ENCODE peak calls at places on chromosomes 1 and 21, in six cellular contexts. C is ovary, K is A549, I is suprapubic skin, G is HepG2, J is IMR-90. Q is an unnamed sample. For H3K4me1, the result is how much of the 10 kb centered on the place peaks cover.

GRCh38 chr1:43482240-43482639 is 28.5 kb upstream of the HYI start:
- DNase-seq in C (no peak), K (no peak), I (no peak), G (no peak), J (no peak), Q (no peak)

GRCh38 chr1:200558866-200559459 is 61.6 kb downstream of the KIF14 start:
- DNase-seq in C (no peak), K (peak), I (no peak), G (peak), J (peak), Q (no peak)

GRCh38 chr1:162193815-162194214 is 124.3 kb downstream of the NOS1AP start:
- DNase-seq in C (no peak), K (no peak), I (no peak), G (no peak), J (no peak), Q (no peak)

GRCh38 chr1:45954401-45954847 is 151.0 kb downstream of the MAST2 start:
- DNase-seq in C (no peak), K (peak), I (no peak), G (peak), J (peak), Q (no peak)

GRCh38 chr1:1020415-1021009 is 592 bp downstream of the AGRN start:
- DNase-seq in C (peak), K (no peak), I (no peak), G (no peak), J (no peak), Q (no peak)

GRCh38 chr1:117562581-117563491 is 43.0 kb upstream of the TENT5C start:
- DNase-seq in C (no peak), K (no peak), I (peak), G (no peak), J (no peak), Q (no peak)

GRCh38 chr1:150970818-150971582 is 3.6 kb downstream of the CERS2 start:
- DNase-seq in C (peak), K (no peak), I (peak), G (peak), J (peak), Q (peak)

GRCh38 chr1:151638074-151638775 is 26.4 kb downstream of the SNX27 start:
- DNase-seq in C (no peak), K (no peak), I (no peak), G (peak), J (no peak), Q (no peak)

GRCh38 chr21:41603476-41603875 is 95.5 kb upstream of the TMPRSS2 start:
- DNase-seq in C (no peak), K (no peak), I (no peak), G (no peak), J (no peak), Q (peak)

GRCh38 chr1:41387667-41388091 is 26.4 kb downstream of the FOXO6 start:
- DNase-seq in C (peak), K (no peak), I (peak), G (no peak), J (peak), Q (peak)

GRCh38 chr1:169882039-169882511 is 11.6 kb downstream of the SCYL3 start:
- DNase-seq in C (no peak), K (no peak), I (no peak), G (no peak), J (no peak), Q (no peak)

GRCh38 chr21:43597052-43597451 is 62.2 kb downstream of the HSF2BP start:
- DNase-seq in C (no peak), K (peak), I (no peak), G (peak), J (peak), Q (no peak)

GRCh38 chr1:2209400-2210083 is 15.0 kb upstream of the FAAP20 start:
- DNase-seq in C (peak), K (no peak), I (no peak), G (no peak), J (no peak), Q (no peak)

GRCh38 chr1:37705399-37705798 is 13.1 kb downstream of the CDCA8 start:
- DNase-seq in C (no peak), K (no peak), I (no peak), G (no peak), J (no peak), Q (no peak)

GRCh38 chr1:86137458-86137857 is 19.1 kb downstream of the COL24A1 start:
- DNase-seq in C (no peak), K (peak), I (no peak), G (no peak), J (peak), Q (no peak)

GRCh38 chr1:22132517-22133235 is 10.2 kb downstream of the WNT4 start:
- DNase-seq in C (peak), K (no peak), I (no peak), G (no peak), J (peak), Q (no peak)

GRCh38 chr1:226626577-226626956 is 78.0 kb downstream of the STUM start:
- DNase-seq in C (peak), K (peak), I (peak), G (peak), J (peak), Q (peak)

GRCh38 chr1:215637041-215637573 is 70.0 kb downstream of the KCTD3 start:
- DNase-seq in C (no peak), K (no peak), I (no peak), G (peak), J (peak), Q (peak)

GRCh38 chr1:95582191-95582590 is 348.2 kb downstream of the RWDD3 start:
- DNase-seq in C (no peak), K (no peak), I (no peak), G (no peak), J (no peak), Q (no peak)

GRCh38 chr1:111205724-111206070 is 5.3 kb upstream of the DENND2D start:
- DNase-seq in C (no peak), K (no peak), I (no peak), G (no peak), J (peak), Q (no peak)

DNA sequence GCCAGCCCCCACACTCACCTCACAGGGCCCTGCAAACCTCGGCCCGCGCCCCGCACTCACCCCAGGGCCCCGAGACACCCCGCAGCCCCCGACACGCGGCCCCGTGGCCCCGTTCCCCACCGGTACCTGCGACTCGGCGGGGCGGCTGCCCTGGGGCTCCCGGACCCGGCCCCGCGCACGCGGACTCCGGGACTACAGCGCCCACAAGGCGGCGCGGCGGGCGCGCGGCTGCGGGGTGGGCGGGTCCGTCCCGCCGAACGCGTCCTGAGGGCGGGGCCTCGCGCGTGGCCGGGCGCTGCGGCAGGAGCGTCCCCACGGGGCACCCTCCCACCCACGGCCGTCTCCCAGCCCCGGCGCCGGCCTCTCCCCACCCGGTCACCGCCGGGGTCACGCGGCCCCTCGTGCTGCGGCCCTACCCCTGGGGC is at the start of gene SLC19A1:
- DNase-seq in C (peak), K (peak), I (peak), G (no peak), J (peak), Q (peak)
- H3K27ac ChIP-seq in C (no peak), K (peak), I (peak), G (peak), J (peak), Q (peak)

GRCh38 chr1:94254073-94254810 is 16.9 kb upstream of the ARHGAP29 start:
- DNase-seq in C (no peak), K (no peak), I (no peak), G (no peak), J (peak), Q (no peak)
- H3K4me1 ChIP-seq in C (under half), K (under half), I (under half), G (under half), J (under half), Q (under half)

GRCh38 chr1:212622467-212622866 is 13.9 kb downstream of the ATF3 start:
- DNase-seq in C (no peak), K (no peak), I (no peak), G (no peak), J (no peak), Q (no peak)

GRCh38 chr1:212621043-212621829 is 12.7 kb downstream of the ATF3 start:
- DNase-seq in C (no peak), K (no peak), I (no peak), G (no peak), J (no peak), Q (no peak)

GRCh38 chr1:212624976-212625501 is 16.5 kb downstream of the ATF3 start:
- DNase-seq in C (no peak), K (no peak), I (peak), G (no peak), J (no peak), Q (no peak)

GRCh38 chr1:212620293-212620692 is 11.7 kb downstream of the ATF3 start:
- DNase-seq in C (no peak), K (no peak), I (no peak), G (no peak), J (no peak), Q (no peak)

GRCh38 chr1:212621830-212622315 is 13.3 kb downstream of the ATF3 start:
- DNase-seq in C (no peak), K (no peak), I (no peak), G (no peak), J (no peak), Q (no peak)
- TF ChIP-seq POLR2A in C (no peak), K (no peak), I (no peak), G (no peak), J (peak), Q (no peak)

GRCh38 chr1:206504363-206504713 is 3.0 kb upstream of the RASSF5 start:
- DNase-seq in C (no peak), K (no peak), I (no peak), G (no peak), J (no peak), Q (no peak)

GRCh38 chr1:206501881-206502280 is 5.5 kb upstream of the RASSF5 start:
- DNase-seq in C (no peak), K (no peak), I (no peak), G (no peak), J (no peak), Q (no peak)

GRCh38 chr1:206502813-206503212 is 4.5 kb upstream of the RASSF5 start:
- DNase-seq in C (no peak), K (no peak), I (no peak), G (no peak), J (peak), Q (no peak)

GRCh38 chr1:206502403-206502802 is 4.9 kb upstream of the RASSF5 start:
- DNase-seq in C (no peak), K (no peak), I (no peak), G (no peak), J (no peak), Q (no peak)

DNA sequence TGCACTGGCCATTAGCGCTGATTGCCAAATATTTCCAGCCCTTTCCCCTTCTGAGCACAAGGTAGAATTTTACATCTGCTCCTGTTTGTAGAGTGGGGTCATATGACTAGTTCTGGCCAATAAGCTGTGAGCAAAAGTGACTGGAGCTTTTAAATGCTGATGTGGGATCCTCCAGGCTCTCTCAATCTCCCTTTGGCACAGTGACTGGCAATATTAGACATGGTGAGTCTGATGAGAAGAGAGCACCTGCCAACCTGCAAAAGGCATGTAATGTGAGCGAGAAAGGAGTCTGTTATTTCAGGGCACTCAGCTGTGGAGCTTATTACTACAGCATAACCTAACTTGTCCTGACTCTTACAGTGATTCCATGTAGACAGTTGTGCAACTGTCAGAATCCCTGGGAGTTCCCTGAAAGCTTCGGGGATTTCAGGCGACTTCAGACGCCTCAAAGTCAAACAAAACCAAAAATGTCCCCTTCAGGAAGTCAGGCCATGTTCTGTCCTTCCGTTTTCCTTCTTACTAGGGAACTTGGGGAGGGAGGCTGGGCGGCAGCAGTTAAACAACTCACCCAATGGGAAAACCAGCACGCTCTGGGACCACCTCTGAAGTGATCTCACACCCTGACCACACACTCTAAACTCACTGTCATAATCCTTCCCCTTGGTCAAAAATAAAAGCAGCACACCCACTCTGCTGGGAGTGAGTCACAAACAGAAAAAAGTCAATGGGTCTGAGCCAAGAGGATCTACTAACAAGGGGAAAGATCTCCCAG is 3.6 kb upstream of the RASSF5 start:
- DNase-seq in C (no peak), K (peak), I (no peak), G (peak), J (peak), Q (no peak)
- H3K27ac ChIP-seq in C (no peak), K (no peak), I (peak), G (no peak), J (peak), Q (peak)

GRCh38 chr1:29176567-29176966 is 5.1 kb downstream of the SRSF4 start:
- DNase-seq in C (no peak), K (no peak), I (no peak), G (no peak), J (no peak), Q (no peak)
- H3K4me1 ChIP-seq in C (under half), K (under half), I (half or more), G (under half), J (under half), Q (under half)

DNA sequence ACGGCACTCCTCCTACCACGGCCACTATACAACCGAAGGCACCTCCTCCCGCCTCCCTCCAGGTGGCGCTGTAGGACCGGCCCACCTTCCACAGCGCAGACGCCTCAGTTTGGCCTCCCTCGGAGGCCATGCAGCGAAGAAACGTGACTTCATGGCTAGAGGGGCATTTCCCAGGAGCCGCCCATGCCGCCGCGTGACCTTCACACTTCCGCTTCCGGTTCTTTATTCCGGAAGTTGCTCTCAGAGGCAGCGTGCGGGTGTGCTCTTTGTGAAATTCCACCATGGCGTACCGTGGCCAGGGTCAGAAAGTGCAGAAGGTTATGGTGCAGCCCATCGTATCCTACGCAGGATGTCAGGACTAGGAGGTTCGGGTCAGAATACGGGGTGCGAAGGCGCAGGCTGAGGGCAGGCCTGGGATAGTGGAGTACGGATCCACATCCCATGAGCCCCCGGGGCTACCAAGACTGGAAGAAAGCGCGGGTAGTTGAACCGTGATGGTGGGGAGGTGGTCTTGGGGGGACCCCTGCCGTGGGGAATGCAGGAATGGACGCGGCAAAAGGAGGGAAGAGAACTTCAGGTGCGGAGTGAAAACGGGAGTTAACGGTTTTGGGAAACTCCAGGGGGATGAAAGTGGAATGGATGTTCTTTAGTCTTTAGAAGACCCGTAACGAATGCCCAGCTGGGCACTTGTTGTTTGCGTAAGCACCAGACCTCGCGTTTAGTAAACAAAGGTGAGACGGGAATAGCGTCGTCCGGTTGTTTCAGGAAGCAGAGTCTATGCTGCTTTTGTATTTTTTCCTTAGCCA is at the start of gene SNRPE:
- DNase-seq in C (peak), K (peak), I (peak), G (peak), J (peak), Q (peak)
- TF ChIP-seq POLR2A in C (peak), K (peak), I (no peak), G (peak), J (peak), Q (peak)

GRCh38 chr1:66778969-66779368 is 22.1 kb downstream of the INSL5 start:
- DNase-seq in C (no peak), K (no peak), I (no peak), G (no peak), J (no peak), Q (no peak)
- H3K27ac ChIP-seq in C (no peak), K (no peak), I (no peak), G (no peak), J (no peak), Q (no peak)

DNA sequence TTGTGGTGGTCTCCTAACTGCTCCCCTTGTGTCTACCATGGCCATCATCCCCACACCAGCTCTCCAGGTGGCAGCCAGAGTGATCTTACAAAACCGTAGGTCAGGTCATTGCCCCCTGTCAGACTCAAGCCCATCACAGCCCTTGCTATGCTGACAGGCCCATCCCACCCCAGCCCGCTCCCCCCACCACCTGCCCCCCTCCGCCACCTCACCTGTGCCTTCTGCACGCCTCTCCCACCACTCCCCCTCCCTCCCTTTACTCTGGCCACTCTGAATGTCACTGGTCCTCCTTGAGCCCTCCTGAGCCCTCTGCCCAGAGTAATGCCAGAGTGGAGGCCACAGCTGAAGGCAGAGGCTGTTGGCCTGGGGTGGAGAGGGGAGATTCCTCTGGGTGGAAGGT is 28.5 kb downstream of the TEX35 start:
- DNase-seq in C (no peak), K (no peak), I (no peak), G (no peak), J (no peak), Q (no peak)
- H3K4me1 ChIP-seq in C (under half), K (half or more), I (under half), G (half or more), J (under half), Q (under half)

DNA sequence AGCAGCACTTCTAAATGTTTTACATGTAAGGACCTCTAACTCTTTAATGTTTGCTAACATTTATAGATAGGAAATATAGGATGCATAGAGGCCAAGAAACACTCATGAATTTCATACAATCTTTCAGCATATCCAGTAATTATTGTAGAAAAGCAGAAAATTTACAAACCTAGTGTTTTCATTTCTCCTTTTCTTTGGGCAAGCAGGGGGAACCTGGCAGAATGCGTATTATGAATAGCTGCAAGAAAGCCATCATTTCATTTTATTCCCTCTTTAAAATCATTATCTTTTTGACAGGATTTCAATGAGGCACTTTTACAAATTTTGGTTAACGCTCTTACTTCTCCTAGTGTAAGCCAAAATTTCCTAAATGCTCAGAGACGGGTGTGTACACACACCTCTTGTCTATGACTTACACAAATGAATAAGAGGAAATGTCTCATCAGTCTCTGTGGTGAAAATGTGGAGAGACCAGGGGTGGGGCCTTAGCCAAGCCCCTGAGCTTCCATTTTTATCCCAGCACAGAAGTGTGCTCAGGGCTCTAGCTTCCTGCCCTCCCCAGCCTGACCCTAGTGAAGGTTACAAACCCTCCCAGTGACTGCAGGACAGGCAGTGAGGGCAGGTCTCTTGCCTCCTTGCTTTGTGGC is 91.6 kb downstream of the LRRC8C start:
- DNase-seq in C (no peak), K (no peak), I (no peak), G (no peak), J (peak), Q (no peak)
- TF ChIP-seq POLR2A in C (no peak), K (no peak), I (no peak), G (no peak), J (peak), Q (no peak)